ENCODE peak calls at places on chromosomes 13 and 19, in six cellular contexts. S is K562, W is H1, F is HCT116, N is SK-N-SH, P is HepG2. R is an unnamed sample.

GRCh38 chr19:8512115-8512967 is 1.6 kb downstream of the ZNF414 start:
- DNase-seq in S (peak), W (peak), F (peak), N (peak), P (peak), R (peak)

GRCh38 chr13:45339867-45340266 is 1.1 kb downstream of the TPT1 start:
- DNase-seq in S (no peak), W (no peak), F (no peak), N (no peak), P (no peak), R (no peak)

GRCh38 chr13:24502567-24503375 is 9.8 kb downstream of the PARP4 start:
- DNase-seq in S (peak), W (no peak), F (peak), N (no peak), P (peak), R (peak)

GRCh38 chr13:41144576-41144975 is 12.0 kb upstream of the KBTBD6 start:
- DNase-seq in S (no peak), W (no peak), F (no peak), N (no peak), P (no peak), R (no peak)

GRCh38 chr13:109769275-109769674 is 17.1 kb downstream of the IRS2 start:
- DNase-seq in S (no peak), W (no peak), F (no peak), N (no peak), P (no peak), R (no peak)

GRCh38 chr19:1551068-1552040 is 16.8 kb downstream of the MEX3D start:
- DNase-seq in S (no peak), W (no peak), F (no peak), N (no peak), P (no peak), R (no peak)

GRCh38 chr13:110560606-110561334 is 752 bp downstream of the RAB20 start:
- DNase-seq in S (peak), W (no peak), F (no peak), N (peak), P (peak), R (no peak)

GRCh38 chr19:48881741-48882657 is 9.8 kb downstream of the PPP1R15A start:
- DNase-seq in S (no peak), W (peak), F (no peak), N (no peak), P (no peak), R (peak)

GRCh38 chr19:56118666-56119584 is 2.2 kb downstream of the ZNF787 start:
- DNase-seq in S (no peak), W (no peak), F (no peak), N (no peak), P (no peak), R (no peak)

GRCh38 chr19:15379996-15380647 is 535 bp upstream of the AKAP8 start:
- DNase-seq in S (peak), W (peak), F (peak), N (no peak), P (peak), R (peak)

GRCh38 chr13:20136781-20137703 is 23.8 kb downstream of the GJA3 start:
- DNase-seq in S (peak), W (peak), F (no peak), N (peak), P (peak), R (peak)

GRCh38 chr13:45623516-45624090 is 8.1 kb upstream of the ERICH6B start:
- DNase-seq in S (peak), W (no peak), F (peak), N (peak), P (peak), R (peak)

GRCh38 chr13:101917475-101917810 is 465.0 kb downstream of the ITGBL1 start:
- DNase-seq in S (no peak), W (peak), F (no peak), N (peak), P (no peak), R (no peak)
- TF ChIP-seq JUND in S (no peak), W (no peak), F (no peak), N (no peak), P (no peak), R (no peak)

DNA sequence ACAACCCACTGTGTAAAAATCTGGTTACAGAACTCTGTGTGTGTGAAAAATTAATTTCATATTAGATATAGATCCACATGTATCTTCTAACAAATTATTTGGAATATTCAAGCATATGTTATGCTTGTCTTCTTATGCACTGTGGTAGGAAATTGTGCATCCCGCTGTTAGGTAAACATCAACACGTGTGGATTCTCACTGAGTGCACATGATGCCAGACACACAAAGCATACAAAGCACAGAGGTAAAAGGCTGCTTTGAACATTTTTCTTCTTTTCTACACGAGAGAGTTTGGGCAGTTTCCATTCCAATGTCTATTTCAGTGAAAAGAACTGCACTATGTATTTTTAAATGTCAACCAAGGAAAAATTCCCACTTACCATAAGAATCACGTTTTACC is 354.9 kb downstream of the PCDH9 start:
- DNase-seq in S (no peak), W (no peak), F (no peak), N (no peak), P (no peak), R (no peak)
- TF ChIP-seq JUND in S (no peak), W (no peak), F (no peak), N (no peak), P (no peak), R (no peak)

DNA sequence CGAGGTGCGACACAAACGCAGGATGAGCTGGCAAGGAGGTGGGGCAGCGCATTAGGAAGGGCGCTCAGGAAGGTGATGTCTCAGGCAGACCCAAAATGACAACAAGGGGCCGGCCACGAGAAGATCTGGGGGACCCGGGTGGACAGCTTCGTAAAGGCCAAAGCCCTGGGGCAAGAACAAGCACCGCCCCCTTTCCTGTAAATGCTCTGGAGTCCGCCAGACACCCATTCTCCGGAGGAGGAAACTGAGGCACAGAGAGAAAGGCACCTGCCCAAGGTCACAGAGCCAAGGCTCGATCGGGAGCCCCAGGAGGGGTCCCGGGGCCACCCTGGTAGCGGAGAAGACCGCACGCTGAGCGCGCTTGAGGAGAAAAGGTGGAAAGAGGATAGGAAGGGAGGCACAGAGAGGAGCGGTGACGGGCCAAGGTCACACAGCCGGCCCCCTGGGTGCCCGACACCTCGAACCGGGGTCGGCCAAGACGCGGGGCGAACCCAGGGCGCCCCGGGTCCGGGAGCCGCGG is 571 bp downstream of the SAFB2 start:
- DNase-seq in S (peak), W (peak), F (no peak), N (peak), P (no peak), R (no peak)
- TF ChIP-seq JUND in S (no peak), W (no peak), F (no peak), N (no peak), P (no peak), R (no peak)

GRCh38 chr13:73337511-73337910 is 278.7 kb downstream of the KLF5 start:
- DNase-seq in S (no peak), W (no peak), F (no peak), N (no peak), P (no peak), R (no peak)
- TF ChIP-seq JUND in S (no peak), W (no peak), F (no peak), N (no peak), P (no peak), R (no peak)

GRCh38 chr13:43787998-43788397 is 1.2 kb upstream of the ENOX1 start:
- DNase-seq in S (no peak), W (no peak), F (peak), N (peak), P (no peak), R (no peak)
- TF ChIP-seq JUND in S (no peak), W (no peak), F (no peak), N (no peak), P (no peak), R (no peak)

DNA sequence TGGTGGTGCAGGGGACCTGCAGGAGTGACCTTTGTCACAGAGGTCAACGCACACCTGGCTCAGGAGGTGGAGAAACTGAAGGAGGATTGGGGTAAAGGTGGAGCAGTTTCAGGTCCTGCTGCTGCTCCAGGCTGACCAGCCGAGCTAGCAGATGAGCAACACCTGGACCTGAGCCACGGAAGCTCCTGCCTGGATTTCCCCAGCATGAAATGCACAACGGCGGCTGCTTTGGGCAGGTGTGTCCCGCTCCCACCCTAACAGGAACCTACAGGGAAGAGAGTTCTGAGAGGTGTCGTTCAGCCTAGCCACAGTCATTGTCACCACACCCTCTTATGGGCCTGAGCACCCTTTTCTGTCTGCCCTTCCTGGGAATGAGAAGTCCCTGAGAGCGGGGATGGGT is 15.7 kb upstream of the CD177 start:
- DNase-seq in S (no peak), W (no peak), F (no peak), N (no peak), P (no peak), R (no peak)
- TF ChIP-seq JUND in S (no peak), W (no peak), F (no peak), N (no peak), P (no peak), R (no peak)

R was measured in T47D.